ENCODE peak calls at places on chromosomes 13 and 19, in five cellular contexts. U, L, H, G and R are unnamed samples.

GRCh38 chr13:48874165-48874564 is 101.5 kb upstream of the FNDC3A start:
- DNase-seq in U (no peak), L (no peak), H (no peak), G (no peak), R (no peak)

GRCh38 chr19:33722456-33723239 is 74.0 kb upstream of the KCTD15 start:
- DNase-seq in U (no peak), L (no peak), H (no peak), G (no peak), R (no peak)

GRCh38 chr19:39765091-39766076 is 13.3 kb upstream of the LEUTX start:
- DNase-seq in U (no peak), L (peak; percentile 44), H (no peak), G (peak; percentile 19), R (no peak)

GRCh38 chr13:84192125-84192524 is 309.9 kb upstream of the SLITRK1 start:
- DNase-seq in U (no peak), L (no peak), H (no peak), G (no peak), R (no peak)

GRCh38 chr13:104296301-104296700 is 1230.1 kb upstream of the SLC10A2 start:
- DNase-seq in U (no peak), L (no peak), H (no peak), G (no peak), R (no peak)

GRCh38 chr19:3771033-3771905 is 759 bp downstream of the RAX2 start:
- DNase-seq in U (no peak), L (no peak), H (no peak), G (no peak), R (no peak)

GRCh38 chr19:44927746-44928145 is 13.3 kb downstream of the APOC1 start:
- DNase-seq in U (no peak), L (no peak), H (no peak), G (no peak), R (no peak)

GRCh38 chr13:113433391-113433916 is 19.8 kb downstream of the ADPRHL1 start:
- DNase-seq in U (no peak), L (no peak), H (no peak), G (no peak), R (no peak)

GRCh38 chr13:114264886-114265611 is 16.4 kb upstream of the UPF3A start:
- DNase-seq in U (no peak), L (no peak), H (no peak), G (no peak), R (no peak)

GRCh38 chr19:50703915-50704548 is 15.6 kb downstream of the SHANK1 start:
- DNase-seq in U (no peak), L (no peak), H (no peak), G (no peak), R (no peak)

GRCh38 chr13:26558912-26559485 is 1.5 kb downstream of the WASF3 start:
- DNase-seq in U (no peak), L (no peak), H (no peak), G (no peak), R (no peak)

GRCh38 chr19:39906283-39906682 is 28.2 kb downstream of the FCGBP start:
- DNase-seq in U (no peak), L (no peak), H (no peak), G (no peak), R (no peak)

GRCh38 chr19:3783660-3784584 is 2.3 kb downstream of the MATK start:
- DNase-seq in U (no peak), L (no peak), H (no peak), G (no peak), R (no peak)

GRCh38 chr13:80050252-80050651 is 290.7 kb downstream of the SPRY2 start:
- DNase-seq in U (no peak), L (no peak), H (no peak), G (no peak), R (no peak)

GRCh38 chr13:40272776-40273139 is 393.7 kb downstream of the FOXO1 start:
- DNase-seq in U (no peak), L (no peak), H (no peak), G (no peak), R (no peak)

GRCh38 chr13:98324105-98324504 is 147.0 kb upstream of the RNF113B start:
- DNase-seq in U (no peak), L (no peak), H (no peak), G (no peak), R (no peak)

GRCh38 chr13:54029720-54030119 is 1001.1 kb downstream of the OLFM4 start:
- DNase-seq in U (no peak), L (no peak), H (no peak), G (no peak), R (no peak)

GRCh38 chr19:38266981-38267597 is 2.7 kb downstream of the SPINT2 start:
- DNase-seq in U (no peak), L (no peak), H (no peak), G (no peak), R (no peak)

GRCh38 chr13:47008318-47008717 is 111.5 kb upstream of the HTR2A start:
- DNase-seq in U (no peak), L (no peak), H (no peak), G (no peak), R (no peak)

GRCh38 chr13:30908416-30908980 is 2.4 kb downstream of the MEDAG start:
- DNase-seq in U (no peak), L (no peak), H (no peak), G (no peak), R (no peak)

GRCh38 chr13:95301947-95302386 is 716 bp upstream of the ABCC4 start:
- DNase-seq in U (no peak), L (no peak), H (no peak), G (no peak), R (no peak)

GRCh38 chr13:110109910-110110309 is 197.0 kb downstream of the COL4A1 start:
- DNase-seq in U (no peak), L (no peak), H (no peak), G (no peak), R (no peak)

GRCh38 chr13:102580552-102581169 is 16.1 kb upstream of the TPP2 start:
- DNase-seq in U (peak; percentile 46), L (no peak), H (no peak), G (no peak), R (no peak)

GRCh38 chr13:75636339-75637095 is 387 bp downstream of the LMO7 start:
- DNase-seq in U (peak; percentile 42), L (no peak), H (peak; percentile 50), G (peak; percentile 5), R (peak; percentile 23)

GRCh38 chr19:43726736-43727592 is 11.1 kb downstream of the IRGC start:
- DNase-seq in U (no peak), L (no peak), H (no peak), G (no peak), R (no peak)

GRCh38 chr13:30847697-30848307 is 58.3 kb upstream of the MEDAG start:
- DNase-seq in U (no peak), L (no peak), H (no peak), G (no peak), R (no peak)

GRCh38 chr13:90640976-90641375 is 706.5 kb upstream of the MIR17HG start:
- DNase-seq in U (no peak), L (no peak), H (no peak), G (no peak), R (no peak)

GRCh38 chr13:113584870-113585671 is 518 bp downstream of the TFDP1 start:
- DNase-seq in U (no peak), L (peak; percentile 24), H (peak; percentile 54), G (no peak), R (no peak)

GRCh38 chr13:29956771-29957170 is 106.4 kb upstream of the UBL3 start:
- DNase-seq in U (no peak), L (no peak), H (no peak), G (no peak), R (no peak)

GRCh38 chr13:32642316-32642715 is 56.1 kb downstream of the PDS5B start:
- DNase-seq in U (no peak), L (no peak), H (no peak), G (no peak), R (no peak)

GRCh38 chr13:102309110-102309509 is 92.7 kb downstream of the FGF14 start:
- DNase-seq in U (no peak), L (no peak), H (no peak), G (no peak), R (no peak)

GRCh38 chr19:5671600-5671999 is 8.7 kb downstream of the MICOS13 start:
- DNase-seq in U (no peak), L (no peak), H (no peak), G (no peak), R (no peak)

GRCh38 chr19:38852231-38853044 is 2.7 kb upstream of the HNRNPL start:
- DNase-seq in U (no peak), L (peak; percentile 56), H (no peak), G (peak; percentile 44), R (no peak)

GRCh38 chr13:31629085-31629785 is 110.1 kb upstream of the RXFP2 start:
- DNase-seq in U (no peak), L (no peak), H (no peak), G (no peak), R (no peak)

GRCh38 chr19:54030895-54031586 is 32.7 kb downstream of the VSTM1 start:
- DNase-seq in U (no peak), L (no peak), H (no peak), G (no peak), R (no peak)

GRCh38 chr13:30113531-30113930 is 193.8 kb downstream of the KATNAL1 start:
- DNase-seq in U (no peak), L (no peak), H (no peak), G (no peak), R (no peak)

GRCh38 chr13:45851171-45851889 is at the start of gene SIAH3:
- DNase-seq in U (no peak), L (no peak), H (no peak), G (no peak), R (no peak)

GRCh38 chr19:17441241-17442135 is 7.0 kb downstream of the TMEM221 start:
- DNase-seq in U (no peak), L (no peak), H (no peak), G (no peak), R (no peak)